ENCODE peak calls at places on chromosomes 3 and 15, in six cellular contexts. L is breast epithelium; M is uterus; V is aorta; K is effector memory CD4-positive, alpha-beta T cell; W is cardiac muscle cell. O is an unnamed sample.
A peak's percentile ranks its signal among the peaks of the same experiment; 100 is the strongest.

GRCh38 chr15:70876011-70876410 is 16.2 kb downstream of the THAP10 start:
- DNase-seq in V (no peak), L (no peak), K (no peak), M (no peak), W (no peak), O (no peak)

GRCh38 chr3:139187154-139187553 is 142.5 kb upstream of the PRR23C start:
- DNase-seq in L (no peak), M (no peak), W (peak; percentile 64), V (no peak), K (no peak), O (no peak)

GRCh38 chr3:57755368-57756021 is 614 bp upstream of the SLMAP start:
- DNase-seq in W (peak; percentile 39), L (peak; percentile 60), K (no peak), M (no peak), V (no peak), O (peak; percentile 3)

GRCh38 chr15:31483053-31483923 is 156.7 kb downstream of the KLF13 start:
- DNase-seq in K (peak; percentile 21), W (peak; percentile 31), V (no peak), L (no peak), M (no peak), O (peak; percentile 65)

GRCh38 chr3:139303216-139303615 is 40.6 kb upstream of the MRPS22 start:
- DNase-seq in K (no peak), W (no peak), L (no peak), M (no peak), V (no peak), O (no peak)

GRCh38 chr3:188348445-188349244 is 194.7 kb downstream of the LPP start:
- DNase-seq in W (peak; percentile 78), L (peak; percentile 79), V (peak; percentile 88), K (no peak), M (peak; percentile 64), O (no peak)

GRCh38 chr3:127961963-127962362 is 46.9 kb downstream of the KBTBD12 start:
- DNase-seq in K (no peak), L (no peak), W (no peak), M (no peak), V (no peak), O (no peak)

GRCh38 chr3:118817748-118818165 is 216.9 kb downstream of the IGSF11 start:
- DNase-seq in V (no peak), K (peak; percentile 2), M (no peak), W (peak; percentile 70), L (no peak), O (no peak)

GRCh38 chr3:143418391-143418790 is 298.8 kb downstream of the CHST2 start:
- DNase-seq in L (no peak), M (no peak), W (no peak), V (no peak), K (no peak), O (no peak)

GRCh38 chr3:193702967-193703366 is 110.0 kb downstream of the OPA1 start:
- DNase-seq in V (no peak), W (no peak), M (no peak), L (no peak), K (no peak), O (no peak)

GRCh38 chr3:73768594-73769308 is 144.0 kb upstream of the PDZRN3 start:
- DNase-seq in M (no peak), V (no peak), W (no peak), K (no peak), L (no peak), O (no peak)

GRCh38 chr15:82828064-82828463 is 18.6 kb downstream of the WHAMM start:
- DNase-seq in L (no peak), V (no peak), M (no peak), K (no peak), W (no peak), O (no peak)

GRCh38 chr15:80093854-80094418 is 34.5 kb downstream of the ZFAND6 start:
- DNase-seq in V (peak; percentile 79), L (no peak), K (no peak), M (peak; percentile 87), W (peak; percentile 30), O (no peak)

GRCh38 chr3:141292346-141293058 is 60.9 kb downstream of the PXYLP1 start:
- DNase-seq in K (no peak), L (no peak), W (no peak), V (no peak), M (no peak), O (no peak)

GRCh38 chr3:159565313-159565712 is 423.3 kb upstream of the IL12A start:
- DNase-seq in L (no peak), V (no peak), M (no peak), W (no peak), K (no peak), O (no peak)

GRCh38 chr15:27527490-27528067 is 556.6 kb downstream of the GABRG3 start:
- DNase-seq in M (no peak), W (no peak), K (no peak), L (no peak), V (no peak), O (no peak)

GRCh38 chr15:94234300-94234699 is 2.9 kb downstream of the MCTP2 start:
- DNase-seq in K (no peak), V (no peak), M (no peak), L (no peak), W (no peak), O (no peak)

GRCh38 chr3:154819491-154819890 is 260.6 kb upstream of the MME start:
- DNase-seq in M (no peak), W (no peak), K (no peak), L (no peak), V (no peak), O (no peak)

GRCh38 chr15:88258021-88258641 is 1.6 kb upstream of the NTRK3 start:
- DNase-seq in L (peak; percentile 59), K (no peak), W (peak; percentile 86), M (no peak), V (peak; percentile 87), O (no peak)

GRCh38 chr15:92332125-92332899 is 61.4 kb upstream of the ST8SIA2 start:
- DNase-seq in M (no peak), L (no peak), V (no peak), K (no peak), W (no peak), O (no peak)

GRCh38 chr3:24160424-24160823 is 215.3 kb downstream of the NR1D2 start:
- DNase-seq in W (peak; percentile 67), M (no peak), L (no peak), K (no peak), V (peak; percentile 74), O (no peak)

GRCh38 chr15:58332676-58333400 is 99.0 kb upstream of the LIPC start:
- DNase-seq in W (no peak), L (no peak), K (no peak), V (no peak), M (no peak), O (no peak)

GRCh38 chr3:31240894-31241293 is 291.8 kb upstream of the STT3B start:
- DNase-seq in K (no peak), M (no peak), L (no peak), V (no peak), W (no peak), O (no peak)

GRCh38 chr3:149343951-149344350 is 10.5 kb upstream of the TM4SF18 start:
- DNase-seq in W (no peak), L (no peak), M (no peak), K (no peak), V (no peak), O (no peak)

GRCh38 chr15:77251662-77252061 is 168.2 kb downstream of the PEAK1 start:
- DNase-seq in K (no peak), L (no peak), W (no peak), M (no peak), V (no peak), O (no peak)

GRCh38 chr3:166606988-166607387 is 769.8 kb upstream of the BCHE start:
- DNase-seq in W (no peak), M (no peak), K (no peak), L (no peak), V (no peak), O (no peak)

GRCh38 chr3:108088697-108089096 is 2.1 kb downstream of the CD47 start:
- DNase-seq in V (no peak), M (no peak), K (no peak), W (no peak), L (no peak), O (peak; percentile 57)

GRCh38 chr3:186213946-186214345 is 105.1 kb upstream of the ETV5 start:
- DNase-seq in K (no peak), W (no peak), L (no peak), V (no peak), M (no peak), O (no peak)

DNA sequence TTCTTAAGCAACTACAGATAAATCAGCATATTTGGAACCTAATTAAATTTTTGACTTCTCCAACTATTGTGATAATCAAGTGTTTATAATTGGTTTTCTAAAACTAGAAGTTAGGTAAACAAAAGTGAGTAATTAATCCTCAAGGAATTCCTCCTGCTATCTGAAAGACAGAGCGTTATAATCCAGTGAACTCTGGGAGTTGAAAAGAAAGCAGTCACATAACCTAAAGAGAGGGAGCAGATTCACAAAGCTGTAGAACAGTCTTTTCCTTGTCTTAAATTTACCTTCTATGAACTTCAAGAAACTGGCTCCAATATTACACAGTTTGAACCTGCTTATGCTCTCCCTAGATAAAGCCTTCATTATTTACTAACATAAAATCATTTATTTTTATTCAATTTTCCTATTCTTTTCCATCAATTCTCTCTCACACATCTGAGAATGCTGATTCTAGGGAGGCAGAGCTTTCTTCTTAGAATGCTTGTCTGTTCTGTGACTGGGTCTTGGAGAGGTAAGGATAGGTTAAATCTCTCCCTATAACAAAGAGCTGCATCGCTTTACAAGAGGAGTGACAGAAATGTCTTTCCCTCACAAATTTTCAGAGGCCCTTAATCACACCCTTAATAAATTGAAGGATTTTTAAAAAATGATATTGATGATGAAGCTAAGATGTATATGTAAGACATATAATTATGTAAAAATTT is 132.8 kb downstream of the TUSC7 start:
- DNase-seq in K (no peak), M (no peak), V (no peak), W (no peak), L (no peak), O (no peak)
- H3K27ac ChIP-seq in K (no peak overlapping the region), M (no peak overlapping the region), V (no peak overlapping the region), W (no peak overlapping the region), L (no peak overlapping the region), O (no peak overlapping the region)

GRCh38 chr15:60374628-60375081 is 23.1 kb downstream of the ANXA2 start:
- DNase-seq in W (peak; percentile 60), K (no peak), M (no peak), V (peak; percentile 83), L (peak; percentile 83), O (no peak)
- H3K4me1 ChIP-seq in W (peaks cover 33% of the 10 kb centered on the region), K (peaks cover 4% of the 10 kb centered on the region), M (peaks cover 9% of the 10 kb centered on the region), V (peaks cover 30% of the 10 kb centered on the region), L (peaks cover 70% of the 10 kb centered on the region), O (no peaks in the 10 kb centered on the region)

DNA sequence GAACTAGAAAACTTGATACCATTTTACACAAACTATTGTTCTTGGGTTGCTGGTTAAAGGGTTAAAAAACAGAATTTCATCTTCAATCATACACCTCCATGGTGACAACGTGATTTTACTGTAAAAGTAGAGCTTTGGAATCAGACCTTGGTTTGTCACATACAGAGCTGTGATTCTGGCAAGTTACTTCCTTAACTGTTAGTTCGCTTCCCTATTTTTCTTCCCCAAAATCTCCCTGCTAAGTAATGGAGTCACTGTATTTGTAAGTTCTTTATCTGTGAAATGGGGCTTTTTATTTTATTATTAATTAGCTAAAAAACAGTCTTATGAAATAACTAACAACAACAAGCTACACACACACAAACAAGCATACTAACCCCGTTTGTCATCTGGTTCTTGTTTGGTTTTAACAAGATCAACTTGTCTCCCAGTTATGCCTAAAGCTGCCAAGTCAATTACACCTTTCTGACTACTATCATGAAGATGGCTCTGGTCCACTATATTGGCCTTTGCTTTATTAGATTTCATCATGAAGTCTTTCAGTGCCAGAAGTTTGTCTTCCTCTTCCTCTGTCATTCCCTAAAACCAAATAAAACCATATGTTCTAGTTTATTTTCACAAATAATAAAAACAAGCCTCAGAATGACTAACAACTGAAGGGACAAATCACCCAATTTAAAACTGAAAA is 38.6 kb downstream of the PIK3R4 start:
- DNase-seq in V (no peak), M (no peak), L (no peak), K (no peak), W (no peak), O (no peak)
- H3K27ac ChIP-seq in V (no peak overlapping the region), M (no peak overlapping the region), L (no peak overlapping the region), K (no peak overlapping the region), W (no peak overlapping the region), O (no peak overlapping the region)

GRCh38 chr3:71413572-71413971 is 170.0 kb downstream of the FOXP1 start:
- DNase-seq in W (no peak), K (no peak), L (no peak), M (no peak), V (no peak), O (no peak)
- H3K4me1 ChIP-seq in W (peaks cover 20% of the 10 kb centered on the region), K (peaks cover 34% of the 10 kb centered on the region), L (no peaks in the 10 kb centered on the region), M (no peaks in the 10 kb centered on the region), V (no peaks in the 10 kb centered on the region), O (peaks cover 76% of the 10 kb centered on the region)